ENCODE peak calls at places on chromosome 4, in four cellular contexts. One of them, this sample, is unnamed.

GRCh38 chr4:100576570-100576969 is 58.7 kb upstream of the EMCN start:
- DNase-seq in psoas muscle: no peak
- DNase-seq in dorsolateral prefrontal cortex: no peak
- DNase-seq in A549: no peak
- DNase-seq in this sample: no peak

GRCh38 chr4:114077610-114078009 is 98.2 kb upstream of the ARSJ start:
- DNase-seq in psoas muscle: no peak
- DNase-seq in dorsolateral prefrontal cortex: no peak
- DNase-seq in A549: no peak
- DNase-seq in this sample: no peak

GRCh38 chr4:152224872-152225420 is 310.9 kb downstream of the FBXW7 start:
- DNase-seq in psoas muscle: no peak
- DNase-seq in dorsolateral prefrontal cortex: no peak
- DNase-seq in A549: no peak
- DNase-seq in this sample: no peak

GRCh38 chr4:140004580-140005314 is 149.2 kb downstream of the MAML3 start:
- DNase-seq in psoas muscle: peak; percentile 78
- DNase-seq in dorsolateral prefrontal cortex: peak; percentile 86
- DNase-seq in A549: no peak
- DNase-seq in this sample: no peak

GRCh38 chr4:165584916-165585315 is 206.1 kb downstream of the CPE start:
- DNase-seq in psoas muscle: no peak
- DNase-seq in dorsolateral prefrontal cortex: no peak
- DNase-seq in A549: no peak
- DNase-seq in this sample: no peak

GRCh38 chr4:101987623-101988243 is 197.2 kb downstream of the BANK1 start:
- DNase-seq in psoas muscle: no peak
- DNase-seq in dorsolateral prefrontal cortex: no peak
- DNase-seq in A549: no peak
- DNase-seq in this sample: no peak

GRCh38 chr4:177596035-177596434 is 153.8 kb upstream of the AGA start:
- DNase-seq in psoas muscle: peak; percentile 53
- DNase-seq in dorsolateral prefrontal cortex: no peak
- DNase-seq in A549: peak; percentile 48
- DNase-seq in this sample: no peak

GRCh38 chr4:132180020-132180427 is 969.1 kb upstream of the PCDH10 start:
- DNase-seq in psoas muscle: no peak
- DNase-seq in dorsolateral prefrontal cortex: no peak
- DNase-seq in A549: no peak
- DNase-seq in this sample: no peak

GRCh38 chr4:128329638-128330037 is 42.0 kb upstream of the PGRMC2 start:
- DNase-seq in psoas muscle: no peak
- DNase-seq in dorsolateral prefrontal cortex: no peak
- DNase-seq in A549: no peak
- DNase-seq in this sample: no peak

GRCh38 chr4:127732623-127733199 is 2.5 kb downstream of the SLC25A31 start:
- DNase-seq in psoas muscle: no peak
- DNase-seq in dorsolateral prefrontal cortex: no peak
- DNase-seq in A549: peak; percentile 33
- DNase-seq in this sample: no peak

GRCh38 chr4:81913427-81913878 is 441.7 kb upstream of the RASGEF1B start:
- DNase-seq in psoas muscle: peak; percentile 51
- DNase-seq in dorsolateral prefrontal cortex: no peak
- DNase-seq in A549: peak; percentile 54
- DNase-seq in this sample: peak; percentile 51

GRCh38 chr4:185717018-185717726 is 94.8 kb downstream of the SORBS2 start:
- DNase-seq in psoas muscle: no peak
- DNase-seq in dorsolateral prefrontal cortex: no peak
- DNase-seq in A549: no peak
- DNase-seq in this sample: no peak

DNA sequence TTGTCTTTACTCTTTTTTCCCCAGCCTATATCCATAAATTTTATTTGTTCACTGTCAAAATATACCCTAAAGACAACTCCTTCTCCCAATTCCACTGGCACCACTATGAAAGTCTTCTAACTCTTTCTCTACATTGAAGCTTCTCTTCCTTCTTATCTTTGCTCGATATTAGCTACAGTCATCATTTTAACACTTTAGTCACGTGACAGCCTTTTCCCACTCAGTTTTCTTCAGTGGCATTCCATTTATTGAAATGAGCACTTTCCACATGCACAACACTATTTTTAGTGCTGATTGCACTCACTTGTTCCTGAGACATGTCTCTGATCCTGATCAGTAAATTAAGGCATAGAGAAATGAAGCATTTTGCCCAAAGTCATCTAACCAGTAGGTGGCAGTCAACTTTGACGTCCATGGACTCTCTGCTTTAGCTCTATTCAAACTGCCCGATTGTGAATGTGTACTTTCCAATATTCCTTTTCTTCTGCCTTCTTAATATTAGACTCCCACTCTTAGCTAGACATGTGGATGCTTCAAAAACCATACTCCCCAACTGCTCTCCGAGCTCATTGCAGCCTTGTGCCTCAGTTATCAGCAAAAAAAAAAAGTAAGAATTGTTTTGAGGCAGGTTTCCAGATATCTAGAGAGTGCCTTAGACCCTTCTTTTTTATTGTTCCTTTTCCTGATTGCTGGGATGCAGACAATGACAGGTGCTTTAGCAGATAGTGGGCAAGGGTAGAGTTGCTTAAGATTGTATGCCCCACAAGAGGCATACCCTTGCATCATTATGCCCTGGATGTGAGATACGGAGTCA is 394.4 kb upstream of the ADGRL3 start:
- DNase-seq in psoas muscle: no peak
- DNase-seq in dorsolateral prefrontal cortex: no peak
- DNase-seq in A549: peak; percentile 18
- DNase-seq in this sample: no peak
- TF ChIP-seq CTCF in psoas muscle: no peak
- TF ChIP-seq CTCF in dorsolateral prefrontal cortex: peak; percentile 63
- TF ChIP-seq CTCF in A549: no peak
- TF ChIP-seq CTCF in this sample: no peak

DNA sequence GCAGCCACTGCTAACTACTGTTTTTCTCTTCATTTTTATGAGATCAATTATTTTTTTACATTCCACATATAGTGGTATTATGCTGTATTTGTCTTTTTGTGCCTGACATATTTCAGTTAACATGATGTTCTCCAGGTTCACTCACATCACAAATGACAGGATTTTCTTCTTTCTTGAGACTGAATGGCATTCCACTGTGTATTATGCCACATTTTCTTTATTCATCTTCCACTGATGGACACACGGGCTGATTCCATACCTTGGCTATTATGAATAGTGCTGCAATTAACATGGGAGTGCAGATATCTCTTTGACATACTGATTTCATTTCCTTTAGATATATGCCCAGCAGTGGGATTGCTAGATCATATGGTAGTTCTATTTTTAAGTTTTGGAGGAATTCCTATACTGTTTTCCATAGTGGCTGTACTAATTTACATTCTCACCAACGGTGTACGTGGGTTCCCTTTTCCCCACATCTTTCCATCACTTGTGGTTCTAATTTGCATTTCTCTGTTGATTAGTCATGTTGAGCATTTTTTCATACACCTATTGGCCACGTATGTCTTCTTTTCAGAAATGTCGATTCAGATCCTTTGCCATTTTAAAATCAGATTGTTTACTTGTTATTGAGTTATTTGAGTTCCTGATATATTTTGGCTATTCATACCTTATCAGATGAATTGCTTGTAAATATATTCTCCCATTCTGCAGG is 14.9 kb upstream of the ZCCHC4 start:
- DNase-seq in psoas muscle: no peak
- DNase-seq in dorsolateral prefrontal cortex: no peak
- DNase-seq in A549: no peak
- DNase-seq in this sample: no peak
- H3K4me3 ChIP-seq in psoas muscle: no peak overlapping the region
- H3K4me3 ChIP-seq in dorsolateral prefrontal cortex: no peak overlapping the region
- H3K4me3 ChIP-seq in A549: no peak overlapping the region
- H3K4me3 ChIP-seq in this sample: no peak overlapping the region

GRCh38 chr4:70838400-70838971 is 1.2 kb downstream of the GRSF1 start:
- DNase-seq in psoas muscle: no peak
- DNase-seq in dorsolateral prefrontal cortex: no peak
- DNase-seq in A549: no peak
- DNase-seq in this sample: no peak

GRCh38 chr4:70841951-70842350 is 2.3 kb upstream of the GRSF1 start:
- DNase-seq in psoas muscle: peak; percentile 21
- DNase-seq in dorsolateral prefrontal cortex: no peak
- DNase-seq in A549: no peak
- DNase-seq in this sample: no peak

GRCh38 chr4:70842761-70843435 is 3.2 kb upstream of the GRSF1 start:
- DNase-seq in psoas muscle: no peak
- DNase-seq in dorsolateral prefrontal cortex: no peak
- DNase-seq in A549: no peak
- DNase-seq in this sample: no peak

GRCh38 chr4:70838972-70839536 is 636 bp downstream of the GRSF1 start:
- DNase-seq in psoas muscle: peak; percentile 84
- DNase-seq in dorsolateral prefrontal cortex: peak; percentile 61
- DNase-seq in A549: peak; percentile 42
- DNase-seq in this sample: peak; percentile 72

DNA sequence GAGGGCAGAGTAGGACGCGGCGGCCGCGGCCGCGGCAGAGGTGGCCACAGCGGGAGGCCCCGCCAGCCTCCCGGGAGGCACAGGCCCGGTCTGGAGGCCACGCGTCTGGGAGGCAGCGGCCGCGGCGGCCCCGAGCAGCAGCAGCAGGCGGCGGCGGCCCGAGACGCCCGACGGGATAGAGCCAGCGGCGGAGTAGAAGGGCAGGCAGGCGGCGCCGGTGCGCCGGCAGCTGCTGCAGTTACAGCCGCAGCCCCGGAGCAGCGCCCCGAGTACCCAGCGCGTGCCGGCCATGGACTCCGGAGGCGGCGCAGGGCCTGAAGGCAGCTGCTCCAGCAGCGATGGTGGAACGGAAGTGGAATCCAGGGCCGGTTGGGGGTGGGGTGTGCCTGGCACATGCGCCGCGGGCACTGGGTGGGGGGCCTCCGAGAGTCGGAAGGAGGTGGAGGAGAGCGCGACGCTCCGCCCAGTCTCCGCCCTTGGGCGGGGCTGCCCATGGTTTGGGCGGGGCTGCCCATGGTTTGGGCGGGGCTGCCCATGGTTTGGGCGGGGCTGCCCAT is at the start of gene GRSF1:
- DNase-seq in psoas muscle: peak; percentile 97
- DNase-seq in dorsolateral prefrontal cortex: peak; percentile 88
- DNase-seq in A549: peak; percentile 93
- DNase-seq in this sample: peak; percentile 96
- TF ChIP-seq CTCF in psoas muscle: peak; percentile 21
- TF ChIP-seq CTCF in dorsolateral prefrontal cortex: peak; percentile 23
- TF ChIP-seq CTCF in A549: no peak
- TF ChIP-seq CTCF in this sample: no peak

GRCh38 chr4:71752383-71753042 is 31.4 kb downstream of the GC start:
- DNase-seq in psoas muscle: no peak
- DNase-seq in dorsolateral prefrontal cortex: no peak
- DNase-seq in A549: no peak
- DNase-seq in this sample: peak; percentile 61
- H3K4me3 ChIP-seq in psoas muscle: no peak overlapping the region
- H3K4me3 ChIP-seq in dorsolateral prefrontal cortex: no peak overlapping the region
- H3K4me3 ChIP-seq in A549: no peak overlapping the region
- H3K4me3 ChIP-seq in this sample: peak overlapping the region; percentile 30

GRCh38 chr4:151074416-151074916 is 25.0 kb upstream of the RPS3A start:
- DNase-seq in psoas muscle: no peak
- DNase-seq in dorsolateral prefrontal cortex: no peak
- DNase-seq in A549: no peak
- DNase-seq in this sample: no peak
- TF ChIP-seq CTCF in psoas muscle: no peak
- TF ChIP-seq CTCF in dorsolateral prefrontal cortex: no peak
- TF ChIP-seq CTCF in A549: no peak
- TF ChIP-seq CTCF in this sample: no peak